ENCODE peak calls at places on chromosomes 6 and 20, in eight cellular contexts. P, K, F, M, I, T, J and U are unnamed samples.

GRCh38 chr6:19309661-19310060 is 527.5 kb upstream of the ID4 start:
- DNase-seq in P (no peak), K (no peak), F (no peak), M (no peak), I (no peak), T (no peak), J (no peak), U (no peak)

GRCh38 chr6:22306741-22307466 is 10.1 kb upstream of the PRL start:
- DNase-seq in P (no peak), K (no peak), F (no peak), M (no peak), I (no peak), T (no peak), J (no peak), U (no peak)

GRCh38 chr6:101117397-101118185 is 236.5 kb upstream of the ASCC3 start:
- DNase-seq in P (no peak), K (no peak), F (no peak), M (no peak), I (no peak), T (no peak), J (peak; percentile 18), U (no peak)

GRCh38 chr20:32453467-32454163 is 95.5 kb downstream of the ASXL1 start:
- DNase-seq in P (no peak), K (no peak), F (no peak), M (no peak), I (peak; percentile 60), T (no peak), J (no peak), U (no peak)

GRCh38 chr6:3423439-3424184 is 33.2 kb downstream of the SLC22A23 start:
- DNase-seq in P (no peak), K (no peak), F (no peak), M (no peak), I (no peak), T (no peak), J (no peak), U (no peak)

GRCh38 chr20:14775778-14776177 is 438.4 kb upstream of the FLRT3 start:
- DNase-seq in P (peak; percentile 70), K (no peak), F (no peak), M (peak; percentile 39), I (no peak), T (no peak), J (no peak), U (no peak)

GRCh38 chr6:7264041-7264440 is 49.0 kb downstream of the SSR1 start:
- DNase-seq in P (no peak), K (no peak), F (no peak), M (no peak), I (peak; percentile 60), T (no peak), J (no peak), U (no peak)

GRCh38 chr20:7959484-7959883 is 19.2 kb upstream of the HAO1 start:
- DNase-seq in P (no peak), K (no peak), F (no peak), M (no peak), I (no peak), T (no peak), J (no peak), U (no peak)

GRCh38 chr20:37457928-37458327 is 63.1 kb upstream of the NNAT start:
- DNase-seq in P (no peak), K (no peak), F (no peak), M (no peak), I (no peak), T (no peak), J (no peak), U (no peak)

GRCh38 chr6:74519172-74519571 is 686.7 kb downstream of the COL12A1 start:
- DNase-seq in P (peak; percentile 72), K (no peak), F (no peak), M (no peak), I (no peak), T (no peak), J (no peak), U (no peak)

GRCh38 chr6:166078294-166078693 is 89.4 kb downstream of the TBXT start:
- DNase-seq in P (peak; percentile 84), K (no peak), F (no peak), M (no peak), I (no peak), T (no peak), J (no peak), U (no peak)

GRCh38 chr6:72350256-72350875 is 271.5 kb upstream of the KCNQ5 start:
- DNase-seq in P (no peak), K (no peak), F (no peak), M (no peak), I (no peak), T (no peak), J (no peak), U (no peak)

GRCh38 chr6:41200901-41201783 is at the start of gene TREML2:
- DNase-seq in P (no peak), K (peak; percentile 81), F (peak; percentile 28), M (no peak), I (no peak), T (peak; percentile 55), J (no peak), U (no peak)

GRCh38 chr6:42484261-42484660 is 32.5 kb upstream of the TRERF1 start:
- DNase-seq in P (no peak), K (no peak), F (no peak), M (no peak), I (no peak), T (no peak), J (no peak), U (no peak)

GRCh38 chr6:12578097-12578496 is 138.5 kb upstream of the PHACTR1 start:
- DNase-seq in P (no peak), K (no peak), F (no peak), M (no peak), I (no peak), T (no peak), J (no peak), U (no peak)

GRCh38 chr6:39243809-39244208 is 14.5 kb upstream of the KCNK5 start:
- DNase-seq in P (no peak), K (no peak), F (no peak), M (no peak), I (peak; percentile 77), T (no peak), J (no peak), U (peak; percentile 77)

GRCh38 chr6:149904661-149905370 is 6.9 kb upstream of the RAET1E start:
- DNase-seq in P (no peak), K (peak; percentile 78), F (no peak), M (no peak), I (no peak), T (no peak), J (no peak), U (peak; percentile 52)

GRCh38 chr20:5864873-5865582 is 85.3 kb downstream of the TRMT6 start:
- DNase-seq in P (peak; percentile 83), K (no peak), F (no peak), M (no peak), I (no peak), T (no peak), J (peak; percentile 7), U (no peak)

GRCh38 chr6:1263039-1263849 is 48.7 kb upstream of the FOXQ1 start:
- DNase-seq in P (no peak), K (no peak), F (no peak), M (no peak), I (no peak), T (no peak), J (no peak), U (no peak)
- TF ChIP-seq CTCF in P (no peak), K (no peak), F (no peak), M (no peak), I (no peak), T (no peak), J (no peak), U (no peak)

GRCh38 chr20:10613911-10614310 is 59.9 kb downstream of the JAG1 start:
- DNase-seq in P (no peak), K (no peak), F (no peak), M (no peak), I (no peak), T (no peak), J (no peak), U (no peak)

GRCh38 chr20:10610266-10610665 is 63.5 kb downstream of the JAG1 start:
- DNase-seq in P (peak; percentile 52), K (no peak), F (no peak), M (no peak), I (no peak), T (no peak), J (no peak), U (no peak)

GRCh38 chr20:10609276-10609675 is 64.5 kb downstream of the JAG1 start:
- DNase-seq in P (peak; percentile 90), K (no peak), F (no peak), M (peak; percentile 78), I (peak; percentile 90), T (no peak), J (no peak), U (no peak)

GRCh38 chr20:10609726-10610125 is 64.1 kb downstream of the JAG1 start:
- DNase-seq in P (peak; percentile 61), K (no peak), F (no peak), M (no peak), I (no peak), T (no peak), J (no peak), U (no peak)

DNA sequence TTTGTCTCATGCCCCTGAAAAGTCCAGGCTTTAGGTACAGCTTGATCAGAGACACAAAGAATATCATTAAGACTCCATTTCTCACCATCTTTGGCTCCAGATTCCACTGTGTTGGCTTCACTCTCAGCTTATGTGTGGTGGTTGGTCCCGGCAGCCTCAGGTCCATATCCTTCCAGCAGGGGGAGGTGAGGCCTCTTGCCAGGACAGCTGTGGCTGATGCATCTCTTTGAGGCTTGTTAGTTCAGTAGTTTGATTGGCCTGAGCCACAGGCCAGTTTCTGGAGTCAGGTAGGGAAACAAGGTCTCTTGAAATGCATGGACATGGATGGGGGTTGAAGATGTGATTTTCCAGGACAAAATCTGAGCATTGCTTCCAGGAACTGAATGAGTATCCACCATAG is 62.4 kb downstream of the JAG1 start:
- DNase-seq in P (peak; percentile 65), K (no peak), F (peak; percentile 31), M (peak; percentile 59), I (peak; percentile 85), T (no peak), J (peak; percentile 14), U (no peak)
- TF ChIP-seq CTCF in P (peak; percentile 54), K (peak; percentile 45), F (peak; percentile 61), M (no peak), I (peak; percentile 40), T (no peak), J (no peak), U (no peak)

GRCh38 chr6:133184798-133185380 is 56.3 kb upstream of the EYA4 start:
- DNase-seq in P (peak; percentile 60), K (no peak), F (no peak), M (no peak), I (no peak), T (no peak), J (no peak), U (no peak)
- TF ChIP-seq CTCF in P (peak; percentile 63), K (peak; percentile 70), F (peak; percentile 52), M (no peak), I (no peak), T (no peak), J (peak; percentile 59), U (peak; percentile 27)

DNA sequence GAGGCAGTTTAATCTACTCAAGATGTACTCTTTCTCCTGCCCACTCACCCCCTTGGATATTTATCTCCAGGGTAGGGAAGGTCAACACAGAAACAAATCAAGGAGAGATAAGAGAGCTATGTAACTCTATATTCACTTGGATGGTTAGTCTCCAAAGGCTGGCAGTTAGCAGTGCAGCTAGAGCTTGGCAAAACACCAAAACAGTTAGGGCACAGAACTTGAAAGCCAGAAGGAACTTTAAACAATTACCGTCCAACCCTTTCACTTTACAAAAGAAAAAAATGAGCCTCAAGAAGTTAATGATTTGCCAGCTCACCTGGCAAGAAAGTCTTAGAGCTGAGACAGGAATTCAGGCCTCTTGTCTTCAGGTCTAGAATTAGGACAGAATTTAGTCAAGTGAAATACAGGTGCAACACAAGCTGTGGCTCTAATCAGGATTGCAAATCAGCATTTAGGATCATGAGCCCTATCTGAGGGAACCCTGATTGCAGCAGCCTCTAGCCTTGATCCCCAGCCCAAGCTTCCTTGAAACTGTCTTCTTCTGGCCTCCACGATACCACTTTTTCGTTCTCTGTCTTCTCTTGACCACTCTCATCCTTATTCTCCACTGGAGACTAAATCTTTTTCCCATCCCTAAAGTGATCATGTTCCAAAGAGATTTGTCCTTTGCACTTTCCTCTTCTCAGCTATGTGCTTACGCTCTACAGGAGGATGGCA is 14.9 kb downstream of the NEDD9 start:
- DNase-seq in P (no peak), K (no peak), F (no peak), M (no peak), I (no peak), T (no peak), J (peak; percentile 50), U (no peak)
- TF ChIP-seq CTCF in P (no peak), K (no peak), F (no peak), M (no peak), I (no peak), T (no peak), J (no peak), U (no peak)